ENCODE peak calls at places on chromosomes 4 and X, in nine cellular contexts. B is kidney epithelial cell, N is mesenchymal stem cell, G is fibroblast of pulmonary artery, W is PC-3, S is cardiac muscle cell, P is lower lobe of right lung, C is NT2/D1, R is adipocyte. K is an unnamed sample.

GRCh38 chrX:102983205-102983604 is 46.1 kb downstream of the RAB40AL start:
- DNase-seq in P (no peak), C (no peak), N (no peak), S (no peak), G (no peak), W (no peak), R (no peak), B (no peak), K (no peak)

GRCh38 chr4:5399790-5400421 is 308.5 kb downstream of the EVC2 start:
- DNase-seq in G (peak; percentile 36), W (peak; percentile 50), S (peak; percentile 53), R (peak; percentile 68), P (no peak), B (no peak), N (peak; percentile 29), C (peak; percentile 36), K (peak; percentile 40)

GRCh38 chrX:37666516-37666915 is 19.1 kb upstream of the XK start:
- DNase-seq in P (no peak), R (no peak), G (peak; percentile 30), B (no peak), N (no peak), W (peak; percentile 61), C (no peak), S (peak; percentile 31), K (peak; percentile 65)

GRCh38 chr4:10977534-10977933 is 293.0 kb upstream of the CLNK start:
- DNase-seq in S (no peak), R (no peak), W (no peak), N (no peak), P (no peak), B (no peak), G (no peak), C (no peak), K (no peak)

GRCh38 chrX:12411831-12412230 is 273.6 kb downstream of the FRMPD4 start:
- DNase-seq in R (no peak), W (no peak), C (no peak), S (no peak), P (no peak), B (no peak), G (peak; percentile 32), N (no peak), K (no peak)

GRCh38 chrX:32155044-32155638 is 1056.2 kb downstream of the DMD start:
- DNase-seq in W (no peak), S (no peak), G (no peak), N (no peak), B (no peak), C (peak; percentile 30), P (no peak), R (no peak), K (no peak)

GRCh38 chrX:39309721-39310152 is 508.5 kb downstream of the MID1IP1 start:
- DNase-seq in P (no peak), N (peak; percentile 66), C (no peak), R (no peak), S (peak; percentile 38), B (no peak), G (peak; percentile 46), W (no peak), K (peak; percentile 68)

GRCh38 chr4:187236491-187236890 is 512.8 kb upstream of the FAT1 start:
- DNase-seq in C (no peak), N (peak; percentile 28), B (peak; percentile 83), S (peak; percentile 23), G (peak; percentile 71), W (peak; percentile 71), P (no peak), R (peak; percentile 81), K (peak; percentile 79)

GRCh38 chr4:155883895-155884294 is 17.8 kb upstream of the ASIC5 start:
- DNase-seq in N (no peak), S (no peak), B (no peak), C (no peak), P (no peak), R (no peak), G (no peak), W (no peak), K (no peak)

GRCh38 chr4:139175647-139176298 is 1.2 kb downstream of the ELF2 start:
- DNase-seq in P (no peak), S (no peak), N (no peak), W (no peak), C (no peak), G (peak; percentile 55), R (peak; percentile 73), B (no peak), K (no peak)

GRCh38 chr4:165720411-165721082 is 152.5 kb upstream of the TLL1 start:
- DNase-seq in B (no peak), R (no peak), P (no peak), G (no peak), N (no peak), S (peak; percentile 15), C (no peak), W (no peak), K (no peak)

GRCh38 chrX:66675541-66675940 is 36.7 kb upstream of the EDA2R start:
- DNase-seq in G (peak; percentile 37), B (no peak), N (no peak), W (no peak), S (peak; percentile 21), C (no peak), P (no peak), R (peak; percentile 11), K (no peak)

GRCh38 chrX:66676413-66676812 is 37.5 kb upstream of the EDA2R start:
- DNase-seq in S (peak; percentile 67), C (no peak), W (no peak), B (no peak), R (peak; percentile 60), N (no peak), P (no peak), G (peak; percentile 81), K (no peak)

GRCh38 chrX:66674506-66674905 is 35.6 kb upstream of the EDA2R start:
- DNase-seq in S (no peak), W (no peak), R (no peak), P (no peak), N (no peak), G (no peak), C (no peak), B (no peak), K (no peak)

GRCh38 chrX:66676990-66677389 is 38.1 kb upstream of the EDA2R start:
- DNase-seq in P (no peak), W (no peak), B (no peak), C (no peak), G (peak; percentile 89), N (peak; percentile 41), S (peak; percentile 80), R (peak; percentile 76), K (peak; percentile 18)

DNA sequence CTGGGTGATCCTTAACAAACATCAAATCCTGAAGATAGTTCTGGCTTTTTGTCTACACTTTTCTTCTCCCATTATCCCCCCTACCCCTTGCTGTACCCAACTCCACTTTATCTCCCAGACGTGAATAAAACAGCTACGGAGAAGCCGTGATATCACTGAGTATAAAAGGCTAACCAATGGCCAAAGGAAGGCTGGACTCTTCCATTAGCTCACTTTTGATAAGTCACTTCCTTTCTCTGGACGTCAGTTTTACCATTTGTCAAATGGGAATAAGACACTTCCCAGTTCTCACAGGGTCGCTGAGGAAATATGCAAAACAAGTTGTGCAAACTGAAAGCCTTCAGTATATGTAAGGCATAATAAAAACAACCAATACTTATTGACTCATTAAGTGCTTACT is 38.6 kb upstream of the EDA2R start:
- DNase-seq in N (peak; percentile 25), W (no peak), S (peak; percentile 62), G (peak; percentile 81), P (no peak), C (no peak), B (no peak), R (peak; percentile 10), K (no peak)
- H3K4me3 ChIP-seq in N (no peak overlapping the region), W (no peak overlapping the region), S (no peak overlapping the region), G (peak overlapping the region; percentile 32), P (no peak overlapping the region), C (no peak overlapping the region), B (no peak overlapping the region), R (peak overlapping the region; percentile 71), K (no peak overlapping the region)

DNA sequence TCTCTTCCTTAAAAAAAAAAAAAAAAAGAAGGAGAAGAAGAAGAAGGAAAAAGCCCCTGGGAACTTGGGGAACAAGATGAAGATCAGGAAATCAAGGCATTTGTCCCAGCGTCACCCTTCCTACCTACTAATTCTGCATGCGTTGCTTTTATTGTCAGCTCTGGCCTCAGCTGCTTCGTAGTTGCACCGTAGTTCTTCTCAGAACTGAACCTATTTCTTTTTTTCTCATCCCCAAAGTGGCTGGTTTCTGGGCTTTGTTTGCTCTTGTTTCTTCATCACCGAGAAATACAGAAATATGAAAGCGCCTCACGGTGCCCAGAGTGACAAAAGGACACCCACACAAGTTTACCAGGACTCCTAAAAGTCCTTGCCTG is 891 bp downstream of the PRKG2 start:
- DNase-seq in C (no peak), S (no peak), P (no peak), R (no peak), G (no peak), B (no peak), N (no peak), W (no peak), K (no peak)
- H3K4me3 ChIP-seq in C (no peak overlapping the region), S (peak overlapping the region; percentile 43), P (peak overlapping the region; percentile 51), R (peak overlapping the region; percentile 83), G (peak overlapping the region; percentile 53), B (no peak overlapping the region), N (peak overlapping the region; percentile 66), W (peak overlapping the region; percentile 62), K (peak overlapping the region; percentile 63)

GRCh38 chr4:151459380-151459779 is 50.4 kb downstream of the FHIP1A start:
- DNase-seq in S (no peak), C (no peak), N (no peak), R (no peak), P (no peak), B (no peak), G (no peak), W (peak; percentile 54), K (no peak)

GRCh38 chr4:151455212-151455611 is 46.2 kb downstream of the FHIP1A start:
- DNase-seq in C (no peak), P (no peak), S (no peak), W (no peak), G (no peak), B (no peak), R (no peak), N (no peak), K (no peak)

GRCh38 chr4:151458148-151458547 is 49.2 kb downstream of the FHIP1A start:
- DNase-seq in S (no peak), R (no peak), C (no peak), P (no peak), N (no peak), B (no peak), G (no peak), W (no peak), K (no peak)

GRCh38 chr4:151460434-151460833 is 51.5 kb downstream of the FHIP1A start:
- DNase-seq in S (no peak), W (no peak), P (no peak), G (no peak), C (no peak), B (no peak), N (no peak), R (no peak), K (no peak)

DNA sequence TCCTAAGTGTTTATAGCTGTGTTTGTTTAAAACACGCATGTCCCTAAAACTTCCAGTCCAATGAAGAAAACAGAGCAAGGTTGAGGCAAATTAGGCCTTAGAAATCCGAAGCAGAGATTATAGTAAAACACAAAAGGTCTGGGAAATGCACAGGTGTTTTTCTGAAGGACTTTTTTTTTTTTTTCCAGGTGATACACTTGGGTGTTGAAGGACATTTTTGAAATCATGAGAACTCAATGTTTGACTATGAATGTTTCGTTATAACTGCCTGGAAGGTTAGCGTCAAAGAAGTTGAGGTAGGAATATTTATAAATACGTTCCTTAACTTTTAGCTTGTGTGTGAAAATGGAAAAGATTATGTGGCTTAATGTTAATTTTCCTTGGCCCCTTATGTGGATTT is 45.5 kb downstream of the FHIP1A start:
- DNase-seq in S (no peak), R (no peak), G (no peak), N (no peak), B (no peak), C (no peak), W (no peak), P (no peak), K (no peak)
- H3K4me3 ChIP-seq in S (no peak overlapping the region), R (no peak overlapping the region), G (no peak overlapping the region), N (no peak overlapping the region), B (no peak overlapping the region), C (no peak overlapping the region), W (no peak overlapping the region), P (no peak overlapping the region), K (no peak overlapping the region)

GRCh38 chr4:56870927-56871326 is 36.8 kb upstream of the REST start:
- DNase-seq in N (no peak), C (no peak), P (no peak), S (peak; percentile 52), G (peak; percentile 14), B (no peak), R (peak; percentile 91), W (no peak), K (peak; percentile 29)
- H3K4me3 ChIP-seq in N (no peak overlapping the region), C (no peak overlapping the region), P (no peak overlapping the region), S (no peak overlapping the region), G (no peak overlapping the region), B (no peak overlapping the region), R (peak overlapping the region; percentile 50), W (no peak overlapping the region), K (peak overlapping the region; percentile 15)

K was measured in fibroblast of lung.